ENCODE peak calls at places on chromosomes 13 and 19, in nine cellular contexts. O is CD8-positive, alpha-beta memory T cell; Z is ELR; Q is epithelial cell of esophagus; I is LNCaP clone FGC; S is foreskin melanocyte; B is tibial artery; K is neural crest cell; G is activated naive CD4-positive, alpha-beta T cell. R is an unnamed sample.

GRCh38 chr19:55158848-55159793 is 1.6 kb upstream of the TNNI3 start:
- DNase-seq in Q (peak), Z (peak), I (no peak), G (no peak), S (no peak), K (no peak), O (no peak), B (no peak), R (peak)

GRCh38 chr13:26965976-26966375 is 205.4 kb upstream of the GPR12 start:
- DNase-seq in B (no peak), O (no peak), G (no peak), K (no peak), I (no peak), S (no peak), Q (no peak), Z (no peak), R (no peak)

GRCh38 chr13:31322025-31322424 is 122.2 kb downstream of the B3GLCT start:
- DNase-seq in S (no peak), K (no peak), Q (peak), G (no peak), B (no peak), I (no peak), O (no peak), Z (no peak), R (peak)

GRCh38 chr19:21691656-21692055 is 75.7 kb downstream of the ZNF100 start:
- DNase-seq in B (no peak), Z (no peak), K (no peak), S (no peak), Q (no peak), I (no peak), O (no peak), G (no peak), R (no peak)

GRCh38 chr19:1066251-1066747 is 668 bp upstream of the ARHGAP45 start:
- DNase-seq in Q (no peak), S (no peak), O (no peak), I (no peak), K (no peak), Z (no peak), G (no peak), B (no peak), R (no peak)

GRCh38 chr19:3619631-3620012 is 7.0 kb downstream of the CACTIN start:
- DNase-seq in G (no peak), Q (no peak), K (no peak), I (no peak), B (no peak), O (no peak), S (no peak), Z (no peak), R (no peak)

GRCh38 chr19:571127-571974 is 1.0 kb upstream of the BSG start:
- DNase-seq in K (peak), Z (peak), O (peak), B (no peak), G (no peak), I (peak), Q (peak), S (no peak), R (peak)

GRCh38 chr19:45069056-45069455 is 7.2 kb downstream of the ZNF296 start:
- DNase-seq in K (no peak), Z (peak), I (no peak), S (no peak), G (no peak), Q (peak), B (no peak), O (no peak), R (no peak)

GRCh38 chr13:26529441-26529840 is 28.0 kb upstream of the WASF3 start:
- DNase-seq in K (peak), Q (peak), B (no peak), G (no peak), O (no peak), Z (peak), S (peak), I (peak), R (peak)

GRCh38 chr13:35771898-35772297 is 295.4 kb upstream of the MAB21L1 start:
- DNase-seq in O (no peak), B (no peak), Z (peak), S (no peak), Q (peak), G (no peak), K (no peak), I (no peak), R (no peak)

GRCh38 chr19:56162258-56162657 is 13.6 kb upstream of the GALP start:
- DNase-seq in Q (no peak), Z (peak), I (no peak), O (no peak), S (no peak), G (no peak), K (no peak), B (no peak), R (peak)

GRCh38 chr13:87527036-87527435 is 144.1 kb upstream of the SLITRK5 start:
- DNase-seq in Z (no peak), I (no peak), Q (peak), K (no peak), S (no peak), O (no peak), G (no peak), B (no peak), R (no peak)

GRCh38 chr13:27593267-27593666 is 27.1 kb downstream of the LNX2 start:
- DNase-seq in I (no peak), B (no peak), S (no peak), Z (no peak), K (no peak), Q (no peak), O (no peak), G (no peak), R (no peak)

GRCh38 chr19:50957587-50957986 is 4.7 kb upstream of the KLK5 start:
- DNase-seq in K (no peak), S (no peak), O (no peak), I (no peak), B (no peak), Z (no peak), Q (no peak), G (no peak), R (no peak)

GRCh38 chr13:99577934-99578917 is 77.0 kb downstream of the TM9SF2 start:
- DNase-seq in K (peak), O (no peak), S (peak), G (no peak), I (no peak), B (no peak), Z (peak), Q (no peak), R (peak)

GRCh38 chr19:57566396-57567256 is 7.0 kb upstream of the ZNF550 start:
- DNase-seq in G (no peak), I (no peak), O (no peak), Z (peak), S (peak), Q (peak), K (no peak), B (no peak), R (peak)

GRCh38 chr13:112435973-112436372 is 59.8 kb downstream of the SPACA7 start:
- DNase-seq in K (no peak), Q (no peak), Z (no peak), S (no peak), O (no peak), B (no peak), I (no peak), G (no peak), R (no peak)

GRCh38 chr19:39341122-39341719 is 1.0 kb upstream of the SAMD4B start:
- DNase-seq in B (no peak), O (no peak), K (peak), S (no peak), G (no peak), Z (peak), I (no peak), Q (no peak), R (peak)

GRCh38 chr19:29119582-29119981 is 93.4 kb downstream of the UQCRFS1 start:
- DNase-seq in Z (peak), B (peak), S (no peak), G (no peak), O (no peak), K (no peak), I (no peak), Q (no peak), R (peak)

GRCh38 chr13:107035778-107036177 is 467.8 kb upstream of the ARGLU1 start:
- DNase-seq in G (no peak), O (no peak), B (no peak), K (no peak), I (no peak), S (no peak), Q (no peak), Z (peak), R (no peak)

GRCh38 chr13:94080527-94080926 is 399.0 kb downstream of the DCT start:
- DNase-seq in S (no peak), O (no peak), I (no peak), Z (no peak), Q (no peak), G (no peak), B (no peak), K (no peak), R (no peak)

GRCh38 chr13:32318072-32318471 is 2.8 kb downstream of the BRCA2 start:
- DNase-seq in O (no peak), K (no peak), B (no peak), S (no peak), G (no peak), I (no peak), Z (no peak), Q (no peak), R (peak)

GRCh38 chr19:13981467-13981866 is 24.7 kb downstream of the RFX1 start:
- DNase-seq in B (no peak), S (no peak), O (no peak), I (no peak), Q (no peak), K (no peak), Z (no peak), G (no peak), R (no peak)

GRCh38 chr19:55097864-55098715 is 19.3 kb downstream of the PPP1R12C start:
- DNase-seq in Q (no peak), G (no peak), I (no peak), S (no peak), Z (no peak), B (no peak), O (no peak), K (no peak), R (peak)

GRCh38 chr19:57512845-57513244 is 13.1 kb downstream of the ZNF773 start:
- DNase-seq in Z (peak), G (no peak), B (no peak), K (no peak), I (no peak), O (no peak), S (no peak), Q (no peak), R (peak)

GRCh38 chr19:56301152-56301551 is 13.5 kb downstream of the ZSCAN5A start:
- DNase-seq in O (no peak), B (no peak), I (no peak), Q (peak), Z (peak), S (no peak), K (no peak), G (no peak), R (no peak)

GRCh38 chr19:45477713-45478453 is 10.1 kb downstream of the FOSB start:
- DNase-seq in I (no peak), B (no peak), O (no peak), Q (peak), K (no peak), S (peak), Z (peak), G (no peak), R (peak)

R was measured in NB4.